ENCODE peak calls at places on chromosomes 1 and 21, in nine cellular contexts. W, G, K, Q, I, B, L, P and R are unnamed samples.

GRCh38 chr1:204261746-204262505 is 48.1 kb upstream of the GOLT1A start:
- DNase-seq in W (no peak), G (no peak), K (no peak), Q (no peak), I (no peak), B (peak; percentile 77), L (no peak), P (no peak), R (no peak)

GRCh38 chr1:7403265-7404045 is 367.6 kb upstream of the VAMP3 start:
- DNase-seq in W (peak; percentile 37), G (no peak), K (no peak), Q (peak; percentile 55), I (no peak), B (peak; percentile 68), L (no peak), P (no peak), R (no peak)

GRCh38 chr1:7611421-7612010 is 159.6 kb upstream of the VAMP3 start:
- DNase-seq in W (no peak), G (no peak), K (peak; percentile 1), Q (peak; percentile 43), I (no peak), B (no peak), L (no peak), P (no peak), R (no peak)

GRCh38 chr1:210747890-210748289 is 386.1 kb downstream of the KCNH1 start:
- DNase-seq in W (no peak), G (no peak), K (peak; percentile 22), Q (no peak), I (no peak), B (no peak), L (no peak), P (no peak), R (peak; percentile 31)

GRCh38 chr1:56376188-56376984 is 203.0 kb downstream of the PLPP3 start:
- DNase-seq in W (peak; percentile 75), G (peak; percentile 9), K (no peak), Q (peak; percentile 83), I (peak; percentile 61), B (peak; percentile 31), L (no peak), P (no peak), R (no peak)

GRCh38 chr1:113675299-113675698 is 84.0 kb downstream of the PHTF1 start:
- DNase-seq in W (no peak), G (no peak), K (no peak), Q (no peak), I (no peak), B (peak; percentile 19), L (no peak), P (no peak), R (no peak)

GRCh38 chr1:220892086-220892376 is 12.8 kb downstream of the HLX start:
- DNase-seq in W (no peak), G (no peak), K (no peak), Q (no peak), I (no peak), B (no peak), L (no peak), P (no peak), R (no peak)

GRCh38 chr1:58899581-58900271 is 115.9 kb upstream of the JUN start:
- DNase-seq in W (no peak), G (no peak), K (no peak), Q (no peak), I (no peak), B (no peak), L (no peak), P (no peak), R (no peak)

GRCh38 chr1:177809844-177810243 is 160.0 kb downstream of the SEC16B start:
- DNase-seq in W (no peak), G (no peak), K (no peak), Q (no peak), I (no peak), B (peak; percentile 2), L (no peak), P (no peak), R (no peak)

GRCh38 chr21:44666401-44667320 is at the start of gene KRTAP12-2:
- DNase-seq in W (no peak), G (no peak), K (no peak), Q (no peak), I (no peak), B (no peak), L (no peak), P (no peak), R (no peak)

GRCh38 chr1:98086156-98086555 is 165.3 kb upstream of the DPYD start:
- DNase-seq in W (no peak), G (no peak), K (no peak), Q (no peak), I (no peak), B (peak; percentile 90), L (no peak), P (no peak), R (no peak)

DNA sequence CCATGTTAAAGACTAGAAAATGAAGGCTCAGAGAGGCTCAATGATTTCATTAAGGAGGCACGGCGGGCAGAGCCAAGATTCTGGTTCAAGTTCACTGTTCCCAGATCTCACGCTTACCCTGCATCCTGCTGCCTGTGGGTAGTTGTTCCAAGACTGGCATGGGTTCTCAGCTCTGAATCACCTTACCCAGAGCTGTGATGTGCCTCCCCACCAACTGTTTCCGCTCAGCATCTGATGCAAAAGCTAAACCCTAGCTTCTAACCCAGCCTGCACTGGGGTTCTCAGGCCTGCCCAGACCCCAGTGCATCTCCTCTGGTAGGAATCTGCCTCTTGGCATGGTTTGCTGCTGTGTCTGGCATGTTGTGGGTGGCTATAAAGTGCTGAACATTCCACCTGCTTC is 11.8 kb downstream of the TNR start:
- DNase-seq in W (no peak), G (no peak), K (no peak), Q (no peak), I (no peak), B (no peak), L (no peak), P (no peak), R (no peak)
- H3K4me3 ChIP-seq in W (no peak overlapping the region), G (no peak overlapping the region), K (no peak overlapping the region), Q (no peak overlapping the region), I (no peak overlapping the region), B (no peak overlapping the region), L (no peak overlapping the region), P (no peak overlapping the region), R (no peak overlapping the region)

DNA sequence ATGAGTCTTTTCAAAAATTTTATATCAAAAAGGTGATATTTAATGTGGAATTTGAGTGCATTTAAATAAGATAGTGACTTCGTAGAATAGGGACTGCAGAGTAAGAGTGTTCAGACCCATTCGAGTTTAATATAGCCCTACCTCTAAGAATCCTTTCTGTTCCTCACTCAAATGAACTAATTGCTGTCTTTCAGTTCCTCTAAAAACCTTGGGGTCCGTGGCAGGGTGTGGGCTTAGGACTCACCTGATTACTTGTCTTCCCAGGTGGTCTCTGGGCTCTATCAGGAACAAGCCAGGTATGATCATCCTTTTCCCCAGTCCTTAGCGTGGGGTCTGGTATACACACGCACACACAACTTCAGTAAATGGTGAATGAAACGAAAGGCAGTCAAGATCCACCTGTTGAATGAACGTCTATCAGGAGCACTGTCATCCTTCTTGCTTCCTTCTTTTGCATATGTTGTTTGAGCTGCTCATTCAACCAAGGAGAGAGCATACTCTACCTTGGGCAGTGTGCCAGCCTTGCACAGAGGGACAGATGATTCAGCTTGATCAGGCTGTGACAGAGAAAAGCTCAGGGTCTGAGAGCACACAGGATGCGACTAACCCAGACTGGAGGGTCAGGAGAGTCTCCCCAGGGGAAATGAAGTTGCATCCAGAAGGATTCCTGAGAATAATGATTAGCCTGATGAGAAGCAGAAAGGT is 1.2 kb upstream of the RNF11 start:
- DNase-seq in W (peak; percentile 79), G (peak; percentile 86), K (peak; percentile 72), Q (peak; percentile 82), I (peak; percentile 89), B (peak; percentile 33), L (no peak), P (peak; percentile 39), R (peak; percentile 89)
- TF ChIP-seq POLR2A in W (no peak), G (no peak), K (no peak), Q (no peak), I (no peak), B (no peak), L (no peak), P (no peak), R (peak; percentile 66)

GRCh38 chr1:33021567-33022431 is 14.9 kb downstream of the AK2 start:
- DNase-seq in W (no peak), G (no peak), K (no peak), Q (no peak), I (no peak), B (no peak), L (no peak), P (no peak), R (no peak)
- H3K4me3 ChIP-seq in W (no peak overlapping the region), G (no peak overlapping the region), K (no peak overlapping the region), Q (no peak overlapping the region), I (no peak overlapping the region), B (no peak overlapping the region), L (no peak overlapping the region), P (no peak overlapping the region), R (no peak overlapping the region)

GRCh38 chr1:9149837-9150581 is 21.1 kb upstream of the GPR157 start:
- DNase-seq in W (no peak), G (no peak), K (no peak), Q (no peak), I (peak; percentile 90), B (no peak), L (no peak), P (no peak), R (peak; percentile 56)
- TF ChIP-seq POLR2A in W (no peak), G (no peak), K (no peak), Q (no peak), I (no peak), B (no peak), L (no peak), P (no peak), R (no peak)

GRCh38 chr21:33033094-33033951 is 7.6 kb downstream of the OLIG2 start:
- DNase-seq in W (no peak), G (no peak), K (no peak), Q (peak; percentile 60), I (no peak), B (no peak), L (no peak), P (no peak), R (no peak)
- H3K4me3 ChIP-seq in W (no peak overlapping the region), G (no peak overlapping the region), K (no peak overlapping the region), Q (no peak overlapping the region), I (no peak overlapping the region), B (no peak overlapping the region), L (no peak overlapping the region), P (no peak overlapping the region), R (no peak overlapping the region)